ENCODE peak calls at places on chromosomes 2 and 18, in six cellular contexts. M, X, C, B, V and P are unnamed samples.

GRCh38 chr2:112542974-112543760 is 902 bp downstream of the POLR1B start:
- DNase-seq in M (no peak), X (no peak), C (peak), B (no peak), V (no peak), P (no peak)

GRCh38 chr2:3805120-3805519 is 101.7 kb downstream of the DCDC2C start:
- DNase-seq in M (no peak), X (no peak), C (no peak), B (no peak), V (no peak), P (no peak)

GRCh38 chr2:3108105-3108504 is 269.5 kb downstream of the EIPR1 start:
- DNase-seq in M (no peak), X (no peak), C (no peak), B (no peak), V (no peak), P (no peak)

GRCh38 chr2:198490748-198491147 is 686.4 kb downstream of the PLCL1 start:
- DNase-seq in M (no peak), X (no peak), C (no peak), B (no peak), V (no peak), P (no peak)

GRCh38 chr18:49521251-49521650 is 34.2 kb upstream of the C18orf32 start:
- DNase-seq in M (no peak), X (no peak), C (no peak), B (no peak), V (no peak), P (no peak)

GRCh38 chr2:45825001-45825651 is 173.7 kb downstream of the PRKCE start:
- DNase-seq in M (no peak), X (no peak), C (no peak), B (no peak), V (no peak), P (no peak)

GRCh38 chr2:35035883-35036282 is 1319.7 kb upstream of the CRIM1 start:
- DNase-seq in M (no peak), X (no peak), C (no peak), B (no peak), V (no peak), P (no peak)

GRCh38 chr2:70369082-70369481 is 67.2 kb upstream of the FAM136A start:
- DNase-seq in M (no peak), X (no peak), C (no peak), B (no peak), V (no peak), P (no peak)

GRCh38 chr2:234363011-234363487 is 133.8 kb downstream of the ARL4C start:
- DNase-seq in M (peak), X (no peak), C (peak), B (no peak), V (no peak), P (no peak)

GRCh38 chr18:37305084-37305483 is 260.5 kb downstream of the CELF4 start:
- DNase-seq in M (no peak), X (no peak), C (no peak), B (no peak), V (no peak), P (no peak)

GRCh38 chr2:164335128-164335527 is 286.2 kb downstream of the GRB14 start:
- DNase-seq in M (no peak), X (no peak), C (no peak), B (no peak), V (no peak), P (no peak)

GRCh38 chr2:227788556-227788955 is 25.1 kb upstream of the CCL20 start:
- DNase-seq in M (no peak), X (no peak), C (no peak), B (no peak), V (no peak), P (no peak)

GRCh38 chr2:228023619-228024018 is 152.2 kb downstream of the DAW1 start:
- DNase-seq in M (no peak), X (no peak), C (no peak), B (no peak), V (no peak), P (no peak)

GRCh38 chr2:144583741-144584453 is 64.0 kb upstream of the ZEB2 start:
- DNase-seq in M (no peak), X (no peak), C (no peak), B (no peak), V (no peak), P (no peak)

GRCh38 chr2:224359569-224359968 is 42.3 kb downstream of the FAM124B start:
- DNase-seq in M (no peak), X (no peak), C (no peak), B (no peak), V (no peak), P (no peak)

GRCh38 chr2:234917245-234917975 is 34.4 kb upstream of the SH3BP4 start:
- DNase-seq in M (no peak), X (no peak), C (peak), B (no peak), V (no peak), P (no peak)

GRCh38 chr18:62485684-62486083 is 37.1 kb upstream of the ZCCHC2 start:
- DNase-seq in M (peak), X (no peak), C (peak), B (no peak), V (no peak), P (no peak)

GRCh38 chr18:6022089-6022444 is 126.7 kb upstream of the TMEM200C start:
- DNase-seq in M (no peak), X (no peak), C (no peak), B (no peak), V (no peak), P (no peak)

GRCh38 chr2:102335871-102336366 is 19.7 kb upstream of the IL18R1 start:
- DNase-seq in M (no peak), X (no peak), C (no peak), B (no peak), V (no peak), P (no peak)

GRCh38 chr2:126994340-126994777 is 95.7 kb downstream of the TEX51 start:
- DNase-seq in M (no peak), X (no peak), C (no peak), B (no peak), V (no peak), P (no peak)

GRCh38 chr18:34801769-34802168 is 91.7 kb downstream of the DTNA start:
- DNase-seq in M (no peak), X (no peak), C (no peak), B (no peak), V (no peak), P (no peak)

GRCh38 chr18:25739356-25739755 is 351.1 kb downstream of the SS18 start:
- DNase-seq in M (no peak), X (no peak), C (no peak), B (no peak), V (no peak), P (no peak)

GRCh38 chr2:189146553-189146952 is 33.0 kb downstream of the COL5A2 start:
- DNase-seq in M (no peak), X (no peak), C (no peak), B (no peak), V (no peak), P (no peak)

GRCh38 chr2:114254875-114255274 is 187.6 kb upstream of the DPP10 start:
- DNase-seq in M (no peak), X (no peak), C (no peak), B (no peak), V (no peak), P (no peak)